ENCODE peak calls at places on chromosomes 13 and 19, in eight cellular contexts. D, B, L, M, E, S, W and T are unnamed samples.
A peak's percentile ranks its signal among the peaks of the same experiment; 100 is the strongest.

GRCh38 chr19:46943150-46943946 is 76.3 kb upstream of the NPAS1 start:
- DNase-seq in D (no peak), B (no peak), L (no peak), M (no peak), E (no peak), S (no peak), W (no peak), T (no peak)

GRCh38 chr13:44660050-44660449 is 83.9 kb upstream of the TSC22D1 start:
- DNase-seq in D (no peak), B (no peak), L (no peak), M (peak; percentile 47), E (no peak), S (no peak), W (no peak), T (no peak)

GRCh38 chr19:3796358-3796757 is 10.2 kb upstream of the MATK start:
- DNase-seq in D (no peak), B (no peak), L (no peak), M (no peak), E (no peak), S (no peak), W (no peak), T (no peak)

GRCh38 chr13:110680852-110681251 is 25.1 kb downstream of the CARS2 start:
- DNase-seq in D (peak; percentile 28), B (no peak), L (no peak), M (no peak), E (no peak), S (peak; percentile 72), W (no peak), T (no peak)

GRCh38 chr19:12757544-12758274 is 6.1 kb downstream of the BEST2 start:
- DNase-seq in D (peak; percentile 78), B (peak; percentile 93), L (peak; percentile 48), M (peak; percentile 69), E (peak; percentile 58), S (peak; percentile 92), W (peak; percentile 79), T (no peak)

GRCh38 chr19:39686739-39687138 is 17.5 kb upstream of the LGALS14 start:
- DNase-seq in D (no peak), B (no peak), L (no peak), M (no peak), E (no peak), S (no peak), W (no peak), T (no peak)

GRCh38 chr19:35848486-35848885 is 3.8 kb downstream of the NPHS1 start:
- DNase-seq in D (no peak), B (peak; percentile 61), L (no peak), M (no peak), E (no peak), S (no peak), W (no peak), T (no peak)

GRCh38 chr13:41614671-41615519 is 157.5 kb downstream of the RGCC start:
- DNase-seq in D (peak; percentile 69), B (no peak), L (no peak), M (peak; percentile 43), E (no peak), S (no peak), W (no peak), T (no peak)

GRCh38 chr13:41212881-41213280 is 18.5 kb upstream of the KBTBD7 start:
- DNase-seq in D (no peak), B (no peak), L (no peak), M (no peak), E (no peak), S (no peak), W (no peak), T (no peak)

GRCh38 chr13:36986462-36987240 is 12.5 kb downstream of the ALG5 start:
- DNase-seq in D (peak; percentile 30), B (no peak), L (no peak), M (peak; percentile 2), E (no peak), S (no peak), W (no peak), T (no peak)

GRCh38 chr19:16462757-16463250 is 9.0 kb downstream of the EPS15L1 start:
- DNase-seq in D (no peak), B (no peak), L (no peak), M (no peak), E (no peak), S (no peak), W (peak; percentile 71), T (no peak)

GRCh38 chr19:35322014-35322413 is 7.0 kb upstream of the CD22 start:
- DNase-seq in D (no peak), B (peak; percentile 5), L (no peak), M (no peak), E (no peak), S (no peak), W (no peak), T (no peak)

GRCh38 chr19:591099-591958 is 1.6 kb downstream of the HCN2 start:
- DNase-seq in D (no peak), B (peak; percentile 70), L (no peak), M (no peak), E (peak; percentile 68), S (no peak), W (no peak), T (no peak)

GRCh38 chr19:41320568-41320967 is 10.6 kb downstream of the CCDC97 start:
- DNase-seq in D (no peak), B (no peak), L (no peak), M (no peak), E (no peak), S (no peak), W (no peak), T (no peak)

GRCh38 chr19:435707-436412 is 25.0 kb downstream of the SHC2 start:
- DNase-seq in D (no peak), B (peak; percentile 76), L (no peak), M (no peak), E (no peak), S (no peak), W (no peak), T (no peak)

GRCh38 chr19:45450042-45450380 is 17.8 kb upstream of the FOSB start:
- DNase-seq in D (no peak), B (no peak), L (no peak), M (no peak), E (no peak), S (no peak), W (no peak), T (no peak)

GRCh38 chr13:98937911-98938381 is 39.9 kb downstream of the DOCK9 start:
- DNase-seq in D (no peak), B (no peak), L (no peak), M (peak; percentile 1), E (no peak), S (peak; percentile 22), W (no peak), T (no peak)

GRCh38 chr19:37309834-37310575 is 60.9 kb upstream of the ZNF527 start:
- DNase-seq in D (no peak), B (no peak), L (no peak), M (no peak), E (no peak), S (no peak), W (no peak), T (no peak)
- TF ChIP-seq CTCF in D (no peak), B (no peak), L (peak; percentile 71), M (no peak), E (no peak), S (no peak), W (no peak), T (peak; percentile 28)

GRCh38 chr13:32748305-32748704 is 162.1 kb downstream of the PDS5B start:
- DNase-seq in D (no peak), B (no peak), L (no peak), M (no peak), E (no peak), S (no peak), W (no peak), T (no peak)

GRCh38 chr13:32751340-32751739 is 165.1 kb downstream of the PDS5B start:
- DNase-seq in D (no peak), B (no peak), L (no peak), M (no peak), E (no peak), S (no peak), W (no peak), T (no peak)

GRCh38 chr13:32754179-32754578 is 167.9 kb downstream of the PDS5B start:
- DNase-seq in D (no peak), B (no peak), L (no peak), M (no peak), E (no peak), S (no peak), W (no peak), T (no peak)

DNA sequence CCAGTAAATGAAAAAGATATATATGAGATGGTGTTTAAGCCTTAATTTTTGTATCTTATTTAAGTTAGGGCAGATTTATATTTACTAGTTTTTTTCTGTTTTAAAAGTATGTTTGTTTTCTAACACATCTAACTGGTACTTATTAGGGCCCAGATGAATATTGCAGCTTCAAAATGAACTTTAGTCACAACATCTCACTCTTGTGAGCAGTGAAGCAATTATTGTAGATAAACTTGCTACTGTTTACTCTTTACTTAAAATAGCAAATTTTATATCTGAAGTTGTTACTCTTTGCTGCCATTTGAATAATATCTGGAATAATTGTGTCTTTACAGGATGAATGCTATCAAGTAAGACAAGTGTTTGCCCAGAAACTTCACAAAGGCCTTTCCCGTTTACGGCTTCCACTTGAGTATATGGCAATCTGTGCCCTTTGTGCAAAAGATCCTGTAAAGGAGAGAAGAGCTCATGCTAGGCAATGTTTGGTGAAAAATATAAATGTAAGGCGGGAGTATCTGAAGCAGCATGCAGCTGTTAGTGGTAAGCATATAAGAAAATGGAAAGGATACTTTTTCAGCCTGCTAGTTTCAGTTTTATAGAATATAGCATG is 166.8 kb downstream of the PDS5B start:
- DNase-seq in D (no peak), B (no peak), L (no peak), M (no peak), E (no peak), S (no peak), W (no peak), T (no peak)
- TF ChIP-seq CTCF in D (no peak), B (no peak), L (no peak), M (no peak), E (no peak), S (no peak), W (no peak), T (no peak)

DNA sequence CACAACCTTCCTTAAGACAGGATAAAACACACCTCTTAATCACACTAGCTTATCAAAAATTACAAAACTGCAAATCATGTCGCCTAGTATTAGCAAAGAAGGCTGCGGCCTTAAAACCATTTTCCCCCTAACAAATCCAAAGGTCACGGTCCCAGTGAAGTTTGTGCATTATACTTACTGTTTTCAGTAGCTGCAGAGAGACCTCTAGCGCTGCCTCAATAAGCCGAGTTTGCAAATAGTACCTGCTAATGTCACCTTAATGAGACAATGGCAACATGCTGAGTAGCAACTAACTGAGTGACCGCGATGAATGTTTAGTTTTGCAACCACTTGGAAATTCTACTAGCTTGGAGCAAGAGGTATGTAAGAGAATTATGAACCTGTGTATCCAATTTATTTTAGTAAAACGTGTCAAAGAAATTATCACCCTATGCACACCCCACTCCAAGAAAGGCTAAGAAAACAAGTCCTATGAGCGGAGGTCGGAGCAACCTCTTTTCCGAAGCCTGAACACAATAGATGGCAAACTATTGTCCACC is 1.2 kb downstream of the KPNA3 start:
- DNase-seq in D (peak; percentile 39), B (no peak), L (peak; percentile 4), M (peak; percentile 14), E (no peak), S (no peak), W (no peak), T (no peak)
- TF ChIP-seq CTCF in D (peak; percentile 6), B (no peak), L (no peak), M (no peak), E (no peak), S (no peak), W (no peak), T (peak; percentile 51)

DNA sequence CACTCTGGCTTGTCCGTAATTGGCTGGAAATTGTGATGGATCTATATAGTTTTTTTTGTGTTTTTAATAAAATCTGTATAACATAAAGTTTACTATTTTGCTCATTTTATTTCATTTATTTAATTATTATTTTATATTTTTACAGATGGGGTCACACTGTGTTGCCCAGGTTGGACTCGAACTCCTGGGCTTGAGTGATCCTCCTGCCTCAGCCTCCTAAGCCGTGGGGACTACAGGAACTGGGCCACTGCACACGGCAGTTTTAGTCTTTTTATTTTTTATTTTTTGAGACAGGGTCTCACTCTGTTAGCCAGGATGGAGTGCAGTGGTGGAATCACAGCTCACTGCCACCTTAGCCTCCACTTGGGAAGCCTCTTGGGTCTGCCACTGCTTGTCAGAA is 58.9 kb downstream of the PCCA start:
- DNase-seq in D (no peak), B (no peak), L (no peak), M (no peak), E (no peak), S (no peak), W (no peak), T (no peak)
- TF ChIP-seq CTCF in D (no peak), B (no peak), L (no peak), M (no peak), E (no peak), S (no peak), W (no peak), T (no peak)